ENCODE peak calls at places on chromosomes 2 and 18, in nine cellular contexts. U is stimulated activated CD4-positive, alpha-beta T cell treated with anti-CD3 and anti-CD28 coated beads, Interleukin-4, amount 100 ng/mL, for 1 hour; I is activated naive CD8-positive, alpha-beta T cell treated with anti-CD3 and anti-CD28 coated beads, Interleukin-2, amount 50 U/mL, for 16 hours; A is dorsolateral prefrontal cortex; G is CD8-positive, alpha-beta T cell; B is neural progenitor cell; M is skeletal muscle cell; J is PC-9; Z is midbrain. Q is an unnamed sample.
A peak's percentile ranks its signal among the peaks of the same experiment; 100 is the strongest.

GRCh38 chr2:39728941-39729351 is 50.1 kb downstream of the THUMPD2 start:
- DNase-seq in U (peak; percentile 41), I (no peak), A (peak; percentile 44), G (no peak), B (peak; percentile 70), M (no peak), J (peak; percentile 31), Z (peak; percentile 13), Q (peak; percentile 65)

GRCh38 chr2:240499309-240500301 is 58.2 kb downstream of the ANKMY1 start:
- DNase-seq in U (no peak), I (no peak), A (no peak), G (no peak), B (no peak), M (no peak), J (no peak), Z (no peak), Q (no peak)

GRCh38 chr2:182763311-182763912 is 47.4 kb downstream of the DNAJC10 start:
- DNase-seq in U (no peak), I (no peak), A (no peak), G (no peak), B (peak; percentile 74), M (no peak), J (peak; percentile 11), Z (no peak), Q (peak; percentile 81)

GRCh38 chr2:221943078-221943810 is 355.6 kb downstream of the PAX3 start:
- DNase-seq in U (no peak), I (no peak), A (peak; percentile 22), G (no peak), B (no peak), M (peak; percentile 59), J (peak; percentile 64), Z (peak; percentile 24), Q (no peak)

GRCh38 chr2:38129410-38129809 is 53.5 kb upstream of the CYP1B1 start:
- DNase-seq in U (no peak), I (no peak), A (no peak), G (no peak), B (no peak), M (no peak), J (no peak), Z (no peak), Q (no peak)

GRCh38 chr18:13823707-13824395 is at the start of gene MC5R:
- DNase-seq in U (peak; percentile 80), I (peak; percentile 58), A (peak; percentile 24), G (peak; percentile 45), B (peak; percentile 88), M (no peak), J (peak; percentile 53), Z (peak; percentile 53), Q (peak; percentile 73)

GRCh38 chr2:86253424-86253823 is 54.2 kb downstream of the MRPL35 start:
- DNase-seq in U (no peak), I (no peak), A (no peak), G (no peak), B (no peak), M (no peak), J (no peak), Z (no peak), Q (no peak)

GRCh38 chr2:73611867-73612266 is 30.4 kb downstream of the NAT8 start:
- DNase-seq in U (no peak), I (no peak), A (no peak), G (no peak), B (no peak), M (peak; percentile 20), J (no peak), Z (no peak), Q (no peak)

GRCh38 chr2:188142636-188143035 is 149.0 kb upstream of the GULP1 start:
- DNase-seq in U (no peak), I (no peak), A (no peak), G (no peak), B (no peak), M (peak; percentile 38), J (no peak), Z (no peak), Q (no peak)

Q was measured in NCI-H82.